ENCODE peak calls at places on chromosomes 11 and 22, in five cellular contexts. One of them, this sample, is unnamed.

GRCh38 chr11:113773092-113773415 is 438 bp downstream of the ZW10 start:
- DNase-seq in cardiac muscle cell: peak
- DNase-seq in HFFc6: no peak
- DNase-seq in ascending aorta: no peak
- DNase-seq in fibroblast of the aortic adventitia: peak
- DNase-seq in this sample: peak

GRCh38 chr11:119185916-119186634 is 800 bp downstream of the NHERF4 start:
- DNase-seq in cardiac muscle cell: no peak
- DNase-seq in HFFc6: no peak
- DNase-seq in ascending aorta: no peak
- DNase-seq in fibroblast of the aortic adventitia: no peak
- DNase-seq in this sample: no peak

GRCh38 chr22:22235564-22235963 is 9.0 kb upstream of the VPREB1 start:
- DNase-seq in cardiac muscle cell: no peak
- DNase-seq in HFFc6: peak
- DNase-seq in ascending aorta: no peak
- DNase-seq in fibroblast of the aortic adventitia: peak
- DNase-seq in this sample: peak

GRCh38 chr11:10539339-10539738 is 1.6 kb downstream of the RNF141 start:
- DNase-seq in cardiac muscle cell: no peak
- DNase-seq in HFFc6: no peak
- DNase-seq in ascending aorta: no peak
- DNase-seq in fibroblast of the aortic adventitia: no peak
- DNase-seq in this sample: no peak

GRCh38 chr11:62140302-62141110 is 16.7 kb downstream of the INCENP start:
- DNase-seq in cardiac muscle cell: no peak
- DNase-seq in HFFc6: no peak
- DNase-seq in ascending aorta: no peak
- DNase-seq in fibroblast of the aortic adventitia: no peak
- DNase-seq in this sample: no peak

GRCh38 chr22:38467904-38468760 is at the start of gene KDELR3:
- DNase-seq in cardiac muscle cell: peak
- DNase-seq in HFFc6: peak
- DNase-seq in ascending aorta: no peak
- DNase-seq in fibroblast of the aortic adventitia: peak
- DNase-seq in this sample: peak

GRCh38 chr22:48146426-48146825 is 1384.0 kb downstream of the TBC1D22A start:
- DNase-seq in cardiac muscle cell: no peak
- DNase-seq in HFFc6: no peak
- DNase-seq in ascending aorta: no peak
- DNase-seq in fibroblast of the aortic adventitia: no peak
- DNase-seq in this sample: no peak

GRCh38 chr11:126194121-126194543 is 17.3 kb downstream of the RPUSD4 start:
- DNase-seq in cardiac muscle cell: peak
- DNase-seq in HFFc6: peak
- DNase-seq in ascending aorta: no peak
- DNase-seq in fibroblast of the aortic adventitia: peak
- DNase-seq in this sample: peak

GRCh38 chr11:72716788-72717435 is 35.3 kb downstream of the ARAP1 start:
- DNase-seq in cardiac muscle cell: no peak
- DNase-seq in HFFc6: no peak
- DNase-seq in ascending aorta: no peak
- DNase-seq in fibroblast of the aortic adventitia: no peak
- DNase-seq in this sample: no peak

GRCh38 chr11:7019500-7020182 is 505 bp downstream of the ZNF214 start:
- DNase-seq in cardiac muscle cell: peak
- DNase-seq in HFFc6: no peak
- DNase-seq in ascending aorta: no peak
- DNase-seq in fibroblast of the aortic adventitia: no peak
- DNase-seq in this sample: peak

GRCh38 chr11:75924966-75925784 is 110.2 kb downstream of the UVRAG start:
- DNase-seq in cardiac muscle cell: no peak
- DNase-seq in HFFc6: peak
- DNase-seq in ascending aorta: no peak
- DNase-seq in fibroblast of the aortic adventitia: peak
- DNase-seq in this sample: no peak

GRCh38 chr22:42863349-42863911 is 6.4 kb upstream of the ARFGAP3 start:
- DNase-seq in cardiac muscle cell: no peak
- DNase-seq in HFFc6: peak
- DNase-seq in ascending aorta: no peak
- DNase-seq in fibroblast of the aortic adventitia: peak
- DNase-seq in this sample: peak

GRCh38 chr11:3163241-3163981 is 1.7 kb downstream of the OSBPL5 start:
- DNase-seq in cardiac muscle cell: no peak
- DNase-seq in HFFc6: no peak
- DNase-seq in ascending aorta: peak
- DNase-seq in fibroblast of the aortic adventitia: no peak
- DNase-seq in this sample: no peak

GRCh38 chr22:44587004-44587793 is 89.2 kb upstream of the RTL6 start:
- DNase-seq in cardiac muscle cell: no peak
- DNase-seq in HFFc6: no peak
- DNase-seq in ascending aorta: no peak
- DNase-seq in fibroblast of the aortic adventitia: peak
- DNase-seq in this sample: no peak

GRCh38 chr11:35590412-35590811 is 27.8 kb upstream of the FJX1 start:
- DNase-seq in cardiac muscle cell: no peak
- DNase-seq in HFFc6: peak
- DNase-seq in ascending aorta: no peak
- DNase-seq in fibroblast of the aortic adventitia: peak
- DNase-seq in this sample: no peak

GRCh38 chr11:123238297-123238696 is 43.2 kb upstream of the CLMP start:
- DNase-seq in cardiac muscle cell: peak
- DNase-seq in HFFc6: no peak
- DNase-seq in ascending aorta: no peak
- DNase-seq in fibroblast of the aortic adventitia: peak
- DNase-seq in this sample: peak

GRCh38 chr11:12240669-12241068 is 130.3 kb downstream of the MICAL2 start:
- DNase-seq in cardiac muscle cell: no peak
- DNase-seq in HFFc6: no peak
- DNase-seq in ascending aorta: no peak
- DNase-seq in fibroblast of the aortic adventitia: no peak
- DNase-seq in this sample: no peak

GRCh38 chr11:45896392-45897068 is 10.5 kb downstream of the FREY1 start:
- DNase-seq in cardiac muscle cell: peak
- DNase-seq in HFFc6: no peak
- DNase-seq in ascending aorta: no peak
- DNase-seq in fibroblast of the aortic adventitia: no peak
- DNase-seq in this sample: no peak

GRCh38 chr11:17423533-17424310 is 35.3 kb upstream of the KCNJ11 start:
- DNase-seq in cardiac muscle cell: no peak
- DNase-seq in HFFc6: no peak
- DNase-seq in ascending aorta: no peak
- DNase-seq in fibroblast of the aortic adventitia: no peak
- DNase-seq in this sample: no peak

GRCh38 chr11:33379931-33380330 is 122.8 kb downstream of the HIPK3 start:
- DNase-seq in cardiac muscle cell: no peak
- DNase-seq in HFFc6: no peak
- DNase-seq in ascending aorta: no peak
- DNase-seq in fibroblast of the aortic adventitia: no peak
- DNase-seq in this sample: no peak

GRCh38 chr11:74702383-74703007 is 28.7 kb downstream of the CHRDL2 start:
- DNase-seq in cardiac muscle cell: peak
- DNase-seq in HFFc6: peak
- DNase-seq in ascending aorta: no peak
- DNase-seq in fibroblast of the aortic adventitia: peak
- DNase-seq in this sample: peak

GRCh38 chr22:20998411-20999336 is 3.2 kb downstream of the THAP7 start:
- DNase-seq in cardiac muscle cell: no peak
- DNase-seq in HFFc6: no peak
- DNase-seq in ascending aorta: no peak
- DNase-seq in fibroblast of the aortic adventitia: peak
- DNase-seq in this sample: no peak

GRCh38 chr11:134679592-134679991 is 267.6 kb upstream of the B3GAT1 start:
- DNase-seq in cardiac muscle cell: no peak
- DNase-seq in HFFc6: no peak
- DNase-seq in ascending aorta: no peak
- DNase-seq in fibroblast of the aortic adventitia: no peak
- DNase-seq in this sample: no peak

GRCh38 chr11:45671246-45672171 is 6.1 kb upstream of the CHST1 start:
- DNase-seq in cardiac muscle cell: no peak
- DNase-seq in HFFc6: no peak
- DNase-seq in ascending aorta: no peak
- DNase-seq in fibroblast of the aortic adventitia: no peak
- DNase-seq in this sample: no peak

GRCh38 chr11:7548659-7549283 is 35.0 kb downstream of the PPFIBP2 start:
- DNase-seq in cardiac muscle cell: peak
- DNase-seq in HFFc6: no peak
- DNase-seq in ascending aorta: no peak
- DNase-seq in fibroblast of the aortic adventitia: no peak
- DNase-seq in this sample: no peak

GRCh38 chr22:47369020-47369419 is 606.6 kb downstream of the TBC1D22A start:
- DNase-seq in cardiac muscle cell: no peak
- DNase-seq in HFFc6: no peak
- DNase-seq in ascending aorta: no peak
- DNase-seq in fibroblast of the aortic adventitia: no peak
- DNase-seq in this sample: no peak

GRCh38 chr11:77269484-77270123 is 31.9 kb downstream of the GDPD4 start:
- DNase-seq in cardiac muscle cell: no peak
- DNase-seq in HFFc6: peak
- DNase-seq in ascending aorta: no peak
- DNase-seq in fibroblast of the aortic adventitia: no peak
- DNase-seq in this sample: peak

DNA sequence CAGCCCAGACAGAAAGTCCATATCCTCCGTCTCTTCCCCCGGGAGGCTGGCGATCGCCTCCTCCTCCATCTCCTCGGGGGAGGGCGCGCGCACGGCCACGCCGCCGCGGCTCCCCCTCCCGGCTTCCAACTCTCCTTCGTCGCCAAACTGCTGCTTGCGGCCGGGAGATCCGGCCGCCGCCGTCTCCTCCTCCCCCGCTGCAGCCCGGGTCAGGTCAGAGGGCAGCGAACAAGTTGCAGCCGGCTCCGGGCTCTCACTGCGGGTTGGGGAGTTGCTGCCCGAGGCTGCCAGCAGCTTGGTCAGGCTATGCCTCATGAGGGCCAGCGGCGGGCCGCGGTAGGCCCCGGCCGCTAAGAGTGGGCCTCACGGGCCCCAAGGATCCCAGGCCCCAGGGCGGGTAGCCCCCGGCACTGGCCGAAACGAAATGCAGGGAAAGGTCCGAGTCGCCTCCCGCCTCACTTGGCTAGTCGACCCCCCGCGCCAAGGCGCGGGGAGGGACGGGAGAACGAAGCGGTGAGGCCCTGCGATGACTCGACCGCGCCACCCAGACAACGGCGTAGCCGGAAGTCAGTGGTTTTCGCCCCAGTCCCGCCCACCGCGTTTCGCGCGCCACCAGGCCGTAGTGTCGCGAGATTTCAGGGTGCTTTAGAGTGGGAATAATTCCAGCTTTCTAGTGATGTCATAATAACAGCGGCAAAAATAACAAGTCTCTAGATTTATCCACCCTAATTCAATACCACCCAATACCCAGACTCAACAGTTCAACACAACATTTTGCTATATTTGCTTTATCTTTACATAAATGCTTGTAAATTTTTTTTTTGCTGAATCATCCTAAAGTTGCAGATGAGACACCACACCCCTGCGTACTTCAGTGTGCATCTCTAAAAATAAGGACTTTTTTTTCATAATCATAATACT is at the start of gene CREBZF:
- DNase-seq in cardiac muscle cell: peak
- DNase-seq in HFFc6: peak
- DNase-seq in ascending aorta: peak
- DNase-seq in fibroblast of the aortic adventitia: peak
- DNase-seq in this sample: peak
- TF ChIP-seq CTCF in cardiac muscle cell: no peak
- TF ChIP-seq CTCF in HFFc6: no peak
- TF ChIP-seq CTCF in ascending aorta: no peak
- TF ChIP-seq CTCF in fibroblast of the aortic adventitia: no peak
- TF ChIP-seq CTCF in this sample: peak

GRCh38 chr22:49674479-49674830 is 153.2 kb downstream of the BRD1 start:
- DNase-seq in cardiac muscle cell: no peak
- DNase-seq in HFFc6: no peak
- DNase-seq in ascending aorta: no peak
- DNase-seq in fibroblast of the aortic adventitia: no peak
- DNase-seq in this sample: no peak
- TF ChIP-seq CTCF in cardiac muscle cell: no peak
- TF ChIP-seq CTCF in HFFc6: no peak
- TF ChIP-seq CTCF in ascending aorta: no peak
- TF ChIP-seq CTCF in fibroblast of the aortic adventitia: no peak
- TF ChIP-seq CTCF in this sample: no peak

DNA sequence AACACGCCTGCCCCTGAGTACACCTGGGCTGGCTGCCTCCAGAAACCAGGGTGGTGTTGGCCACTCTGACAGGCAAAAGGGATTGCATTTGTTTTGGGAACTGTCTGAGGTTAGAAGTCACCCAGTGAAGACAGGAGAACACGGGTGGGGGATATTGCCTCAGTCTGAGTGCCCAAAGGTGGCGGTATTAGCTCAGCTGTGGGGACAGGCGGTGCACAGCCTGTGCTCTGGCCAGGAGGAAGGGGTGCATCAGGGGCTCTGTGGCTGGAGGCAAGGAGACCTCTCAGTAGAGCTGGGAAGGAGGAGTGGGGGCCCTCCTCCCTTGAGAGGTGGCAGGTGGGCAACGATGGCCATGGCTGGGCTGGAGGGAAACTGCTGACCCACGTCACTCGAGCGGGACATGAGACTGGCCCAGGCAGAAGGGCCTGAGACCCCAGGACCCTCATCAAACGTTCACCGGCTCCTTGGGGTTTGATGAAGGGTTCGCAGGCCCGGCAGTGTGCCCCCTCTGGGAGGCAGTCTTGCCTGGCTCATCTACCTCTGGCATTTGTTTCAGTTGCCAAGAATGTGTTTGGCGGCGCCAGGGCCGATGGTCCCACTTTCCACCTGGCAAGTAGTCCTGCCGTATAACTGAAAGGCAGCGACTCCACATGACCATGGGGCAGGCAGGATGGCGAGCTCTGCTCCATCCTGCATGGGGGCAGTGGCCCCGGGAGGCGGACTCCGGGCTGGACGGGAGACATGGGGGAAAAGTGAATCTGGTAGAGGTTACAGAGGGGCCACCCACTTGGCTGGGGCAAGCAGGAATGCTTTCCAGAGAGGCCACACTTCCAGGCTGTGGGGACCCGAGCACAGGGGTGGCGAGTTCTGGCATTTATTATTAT is 52.8 kb upstream of the SMIM38 start:
- DNase-seq in cardiac muscle cell: no peak
- DNase-seq in HFFc6: no peak
- DNase-seq in ascending aorta: no peak
- DNase-seq in fibroblast of the aortic adventitia: no peak
- DNase-seq in this sample: no peak
- TF ChIP-seq CTCF in cardiac muscle cell: peak
- TF ChIP-seq CTCF in HFFc6: peak
- TF ChIP-seq CTCF in ascending aorta: no peak
- TF ChIP-seq CTCF in fibroblast of the aortic adventitia: peak
- TF ChIP-seq CTCF in this sample: no peak

GRCh38 chr22:26642465-26643367 is 14.7 kb upstream of the MIAT start:
- DNase-seq in cardiac muscle cell: no peak
- DNase-seq in HFFc6: no peak
- DNase-seq in ascending aorta: no peak
- DNase-seq in fibroblast of the aortic adventitia: no peak
- DNase-seq in this sample: no peak
- TF ChIP-seq CTCF in cardiac muscle cell: peak
- TF ChIP-seq CTCF in HFFc6: peak
- TF ChIP-seq CTCF in ascending aorta: no peak
- TF ChIP-seq CTCF in fibroblast of the aortic adventitia: no peak
- TF ChIP-seq CTCF in this sample: peak